ENCODE peak calls at places on chromosomes 12 and 14, in ten cellular contexts. One of them, this sample, is unnamed.

GRCh38 chr12:124147579-124147978 is 147.3 kb upstream of the RFLNA start:
- DNase-seq in AG09309: no peak
- DNase-seq in astrocyte of the cerebellum: no peak
- DNase-seq in heart left ventricle: no peak
- DNase-seq in CD8-positive, alpha-beta memory T cell: no peak
- DNase-seq in ELF-1: no peak
- DNase-seq in HFFc6: no peak
- DNase-seq in SK-MEL-5: no peak
- DNase-seq in activated CD8-positive, alpha-beta memory T cell treated with anti-CD3 and anti-CD28 coated beads, Interleukin-2, amount 50 U/mL, for 48 hours: no peak
- DNase-seq in memory B cell: no peak
- DNase-seq in this sample: no peak

GRCh38 chr12:75553398-75553797 is 42.0 kb upstream of the KRR1 start:
- DNase-seq in heart left ventricle: peak
- DNase-seq in CD8-positive, alpha-beta memory T cell: no peak
- DNase-seq in astrocyte of the cerebellum: no peak
- DNase-seq in SK-MEL-5: no peak
- DNase-seq in ELF-1: no peak
- DNase-seq in HFFc6: no peak
- DNase-seq in activated CD8-positive, alpha-beta memory T cell treated with anti-CD3 and anti-CD28 coated beads, Interleukin-2, amount 50 U/mL, for 48 hours: no peak
- DNase-seq in AG09309: no peak
- DNase-seq in memory B cell: no peak
- DNase-seq in this sample: no peak

GRCh38 chr12:84697141-84697540 is 215.5 kb downstream of the SLC6A15 start:
- DNase-seq in ELF-1: no peak
- DNase-seq in memory B cell: no peak
- DNase-seq in HFFc6: no peak
- DNase-seq in heart left ventricle: no peak
- DNase-seq in SK-MEL-5: no peak
- DNase-seq in CD8-positive, alpha-beta memory T cell: no peak
- DNase-seq in astrocyte of the cerebellum: peak
- DNase-seq in activated CD8-positive, alpha-beta memory T cell treated with anti-CD3 and anti-CD28 coated beads, Interleukin-2, amount 50 U/mL, for 48 hours: no peak
- DNase-seq in AG09309: peak
- DNase-seq in this sample: no peak

GRCh38 chr14:54177861-54178591 is 218.8 kb upstream of the CDKN3 start:
- DNase-seq in astrocyte of the cerebellum: peak
- DNase-seq in SK-MEL-5: no peak
- DNase-seq in activated CD8-positive, alpha-beta memory T cell treated with anti-CD3 and anti-CD28 coated beads, Interleukin-2, amount 50 U/mL, for 48 hours: no peak
- DNase-seq in HFFc6: no peak
- DNase-seq in memory B cell: no peak
- DNase-seq in heart left ventricle: no peak
- DNase-seq in AG09309: no peak
- DNase-seq in CD8-positive, alpha-beta memory T cell: no peak
- DNase-seq in ELF-1: peak
- DNase-seq in this sample: no peak

GRCh38 chr12:92928431-92928961 is 599 bp downstream of the EEA1 start:
- DNase-seq in ELF-1: peak
- DNase-seq in HFFc6: no peak
- DNase-seq in astrocyte of the cerebellum: no peak
- DNase-seq in heart left ventricle: peak
- DNase-seq in SK-MEL-5: peak
- DNase-seq in memory B cell: peak
- DNase-seq in CD8-positive, alpha-beta memory T cell: peak
- DNase-seq in AG09309: no peak
- DNase-seq in activated CD8-positive, alpha-beta memory T cell treated with anti-CD3 and anti-CD28 coated beads, Interleukin-2, amount 50 U/mL, for 48 hours: peak
- DNase-seq in this sample: peak

GRCh38 chr12:119014368-119014767 is 33.0 kb downstream of the SRRM4 start:
- DNase-seq in CD8-positive, alpha-beta memory T cell: no peak
- DNase-seq in AG09309: no peak
- DNase-seq in HFFc6: no peak
- DNase-seq in memory B cell: no peak
- DNase-seq in heart left ventricle: no peak
- DNase-seq in astrocyte of the cerebellum: no peak
- DNase-seq in SK-MEL-5: no peak
- DNase-seq in activated CD8-positive, alpha-beta memory T cell treated with anti-CD3 and anti-CD28 coated beads, Interleukin-2, amount 50 U/mL, for 48 hours: no peak
- DNase-seq in ELF-1: no peak
- DNase-seq in this sample: no peak

GRCh38 chr14:73634333-73634833 is 10.4 kb upstream of the DNAL1 start:
- DNase-seq in AG09309: no peak
- DNase-seq in activated CD8-positive, alpha-beta memory T cell treated with anti-CD3 and anti-CD28 coated beads, Interleukin-2, amount 50 U/mL, for 48 hours: no peak
- DNase-seq in SK-MEL-5: no peak
- DNase-seq in ELF-1: peak
- DNase-seq in heart left ventricle: no peak
- DNase-seq in astrocyte of the cerebellum: no peak
- DNase-seq in CD8-positive, alpha-beta memory T cell: no peak
- DNase-seq in memory B cell: no peak
- DNase-seq in HFFc6: no peak
- DNase-seq in this sample: peak

GRCh38 chr12:94046626-94047410 is 101.6 kb upstream of the PLXNC1 start:
- DNase-seq in activated CD8-positive, alpha-beta memory T cell treated with anti-CD3 and anti-CD28 coated beads, Interleukin-2, amount 50 U/mL, for 48 hours: no peak
- DNase-seq in SK-MEL-5: no peak
- DNase-seq in ELF-1: peak
- DNase-seq in CD8-positive, alpha-beta memory T cell: no peak
- DNase-seq in heart left ventricle: no peak
- DNase-seq in AG09309: no peak
- DNase-seq in astrocyte of the cerebellum: no peak
- DNase-seq in HFFc6: no peak
- DNase-seq in memory B cell: no peak
- DNase-seq in this sample: no peak

GRCh38 chr14:66746316-66747006 is 238.5 kb downstream of the GPHN start:
- DNase-seq in HFFc6: peak
- DNase-seq in SK-MEL-5: peak
- DNase-seq in heart left ventricle: no peak
- DNase-seq in activated CD8-positive, alpha-beta memory T cell treated with anti-CD3 and anti-CD28 coated beads, Interleukin-2, amount 50 U/mL, for 48 hours: no peak
- DNase-seq in memory B cell: no peak
- DNase-seq in CD8-positive, alpha-beta memory T cell: no peak
- DNase-seq in ELF-1: no peak
- DNase-seq in AG09309: peak
- DNase-seq in astrocyte of the cerebellum: peak
- DNase-seq in this sample: peak

GRCh38 chr14:101231828-101232227 is 328.3 kb upstream of the RTL1 start:
- DNase-seq in CD8-positive, alpha-beta memory T cell: no peak
- DNase-seq in memory B cell: no peak
- DNase-seq in astrocyte of the cerebellum: no peak
- DNase-seq in activated CD8-positive, alpha-beta memory T cell treated with anti-CD3 and anti-CD28 coated beads, Interleukin-2, amount 50 U/mL, for 48 hours: peak
- DNase-seq in HFFc6: no peak
- DNase-seq in SK-MEL-5: no peak
- DNase-seq in ELF-1: no peak
- DNase-seq in AG09309: no peak
- DNase-seq in heart left ventricle: no peak
- DNase-seq in this sample: no peak

GRCh38 chr14:54548491-54548890 is 18.4 kb upstream of the SAMD4A start:
- DNase-seq in activated CD8-positive, alpha-beta memory T cell treated with anti-CD3 and anti-CD28 coated beads, Interleukin-2, amount 50 U/mL, for 48 hours: no peak
- DNase-seq in astrocyte of the cerebellum: no peak
- DNase-seq in ELF-1: no peak
- DNase-seq in SK-MEL-5: no peak
- DNase-seq in AG09309: no peak
- DNase-seq in memory B cell: no peak
- DNase-seq in CD8-positive, alpha-beta memory T cell: no peak
- DNase-seq in heart left ventricle: no peak
- DNase-seq in HFFc6: no peak
- DNase-seq in this sample: no peak

GRCh38 chr12:46459111-46459510 is 86.5 kb upstream of the SLC38A2 start:
- DNase-seq in heart left ventricle: no peak
- DNase-seq in HFFc6: peak
- DNase-seq in AG09309: no peak
- DNase-seq in astrocyte of the cerebellum: peak
- DNase-seq in memory B cell: no peak
- DNase-seq in activated CD8-positive, alpha-beta memory T cell treated with anti-CD3 and anti-CD28 coated beads, Interleukin-2, amount 50 U/mL, for 48 hours: no peak
- DNase-seq in SK-MEL-5: no peak
- DNase-seq in CD8-positive, alpha-beta memory T cell: no peak
- DNase-seq in ELF-1: no peak
- DNase-seq in this sample: no peak

GRCh38 chr12:110826592-110827200 is 20.1 kb upstream of the CCDC63 start:
- DNase-seq in activated CD8-positive, alpha-beta memory T cell treated with anti-CD3 and anti-CD28 coated beads, Interleukin-2, amount 50 U/mL, for 48 hours: peak
- DNase-seq in AG09309: peak
- DNase-seq in ELF-1: peak
- DNase-seq in CD8-positive, alpha-beta memory T cell: peak
- DNase-seq in SK-MEL-5: peak
- DNase-seq in HFFc6: peak
- DNase-seq in heart left ventricle: peak
- DNase-seq in memory B cell: peak
- DNase-seq in astrocyte of the cerebellum: peak
- DNase-seq in this sample: peak

GRCh38 chr12:120760349-120761245 is 35.0 kb downstream of the ACADS start:
- DNase-seq in CD8-positive, alpha-beta memory T cell: no peak
- DNase-seq in AG09309: no peak
- DNase-seq in astrocyte of the cerebellum: no peak
- DNase-seq in HFFc6: no peak
- DNase-seq in SK-MEL-5: no peak
- DNase-seq in memory B cell: no peak
- DNase-seq in ELF-1: peak
- DNase-seq in activated CD8-positive, alpha-beta memory T cell treated with anti-CD3 and anti-CD28 coated beads, Interleukin-2, amount 50 U/mL, for 48 hours: no peak
- DNase-seq in heart left ventricle: no peak
- DNase-seq in this sample: no peak

GRCh38 chr12:24049771-24050170 is 100.3 kb upstream of the SOX5 start:
- DNase-seq in SK-MEL-5: no peak
- DNase-seq in CD8-positive, alpha-beta memory T cell: no peak
- DNase-seq in activated CD8-positive, alpha-beta memory T cell treated with anti-CD3 and anti-CD28 coated beads, Interleukin-2, amount 50 U/mL, for 48 hours: no peak
- DNase-seq in AG09309: no peak
- DNase-seq in astrocyte of the cerebellum: no peak
- DNase-seq in ELF-1: no peak
- DNase-seq in HFFc6: no peak
- DNase-seq in heart left ventricle: no peak
- DNase-seq in memory B cell: no peak
- DNase-seq in this sample: no peak